ENCODE peak calls at places on chromosomes 7 and 10, in ten cellular contexts. V, H, W, O, G, T, F, Z, P and A are unnamed samples.
A peak's percentile ranks its signal among the peaks of the same experiment; 100 is the strongest.

GRCh38 chr10:110864662-110865140 is 7.0 kb upstream of the PDCD4 start:
- DNase-seq in V (no peak), H (peak; percentile 64), W (no peak), O (no peak), G (no peak), T (no peak), F (no peak), Z (no peak), P (no peak), A (no peak)

GRCh38 chr7:96996111-96996936 is 9.0 kb upstream of the DLX6 start:
- DNase-seq in V (no peak), H (no peak), W (peak; percentile 78), O (no peak), G (no peak), T (no peak), F (no peak), Z (no peak), P (no peak), A (no peak)

GRCh38 chr7:137753067-137753466 is 93.7 kb downstream of the DGKI start:
- DNase-seq in V (no peak), H (no peak), W (no peak), O (no peak), G (no peak), T (no peak), F (no peak), Z (no peak), P (no peak), A (no peak)

GRCh38 chr7:143882611-143883078 is 19.3 kb downstream of the TCAF1 start:
- DNase-seq in V (peak; percentile 85), H (no peak), W (peak; percentile 49), O (no peak), G (no peak), T (peak; percentile 64), F (peak; percentile 40), Z (no peak), P (peak; percentile 88), A (peak; percentile 6)

GRCh38 chr10:130430852-130431704 is 294.9 kb downstream of the GLRX3 start:
- DNase-seq in V (no peak), H (no peak), W (no peak), O (no peak), G (no peak), T (no peak), F (no peak), Z (no peak), P (no peak), A (no peak)

GRCh38 chr7:118689403-118689802 is 464.9 kb downstream of the ANKRD7 start:
- DNase-seq in V (no peak), H (no peak), W (no peak), O (no peak), G (no peak), T (no peak), F (no peak), Z (no peak), P (no peak), A (no peak)

GRCh38 chr10:114073787-114074186 is 30.1 kb downstream of the ADRB1 start:
- DNase-seq in V (no peak), H (peak; percentile 30), W (no peak), O (no peak), G (no peak), T (no peak), F (no peak), Z (no peak), P (no peak), A (no peak)

GRCh38 chr10:91210435-91210834 is 10.0 kb upstream of the PCGF5 start:
- DNase-seq in V (no peak), H (peak; percentile 82), W (no peak), O (no peak), G (no peak), T (peak; percentile 80), F (peak; percentile 89), Z (no peak), P (peak; percentile 52), A (no peak)

GRCh38 chr7:28103984-28104628 is 76.5 kb downstream of the JAZF1 start:
- DNase-seq in V (no peak), H (no peak), W (no peak), O (no peak), G (no peak), T (no peak), F (no peak), Z (no peak), P (no peak), A (peak; percentile 19)

GRCh38 chr7:28104811-28105210 is 75.8 kb downstream of the JAZF1 start:
- DNase-seq in V (no peak), H (no peak), W (no peak), O (no peak), G (no peak), T (no peak), F (no peak), Z (no peak), P (no peak), A (no peak)

GRCh38 chr7:28102778-28103177 is 77.8 kb downstream of the JAZF1 start:
- DNase-seq in V (peak; percentile 57), H (no peak), W (no peak), O (no peak), G (peak; percentile 24), T (no peak), F (no peak), Z (peak; percentile 28), P (peak; percentile 33), A (no peak)

GRCh38 chr7:28106316-28106957 is 74.2 kb downstream of the JAZF1 start:
- DNase-seq in V (peak; percentile 69), H (no peak), W (no peak), O (peak; percentile 87), G (no peak), T (no peak), F (no peak), Z (no peak), P (peak; percentile 36), A (no peak)

DNA sequence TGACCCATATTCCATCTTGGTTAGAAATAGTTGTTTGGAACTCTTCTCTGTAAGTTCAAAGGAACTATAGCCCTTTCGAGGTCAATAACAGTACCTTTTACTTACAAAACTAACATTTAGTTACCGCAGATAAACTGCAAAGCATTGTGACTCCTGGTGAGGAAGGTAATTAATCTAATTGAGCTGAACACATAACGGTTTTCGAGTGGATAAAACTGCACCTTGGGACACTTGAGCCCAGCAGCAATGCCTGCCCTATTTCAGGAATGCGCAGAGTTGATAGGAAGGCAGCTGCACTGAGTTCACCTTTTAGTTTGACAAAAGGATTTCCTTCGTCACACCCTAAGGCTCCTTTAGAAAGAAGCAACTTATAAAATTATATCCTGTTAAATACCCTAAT is 75.4 kb downstream of the JAZF1 start:
- DNase-seq in V (no peak), H (no peak), W (no peak), O (no peak), G (no peak), T (no peak), F (no peak), Z (no peak), P (no peak), A (no peak)
- H3K27ac ChIP-seq in V (peak overlapping the region; percentile 82), H (no peak overlapping the region), W (no peak overlapping the region), O (no peak overlapping the region), G (no peak overlapping the region), T (no peak overlapping the region), F (peak overlapping the region; percentile 51), Z (no peak overlapping the region), P (peak overlapping the region; percentile 91), A (no peak overlapping the region)

DNA sequence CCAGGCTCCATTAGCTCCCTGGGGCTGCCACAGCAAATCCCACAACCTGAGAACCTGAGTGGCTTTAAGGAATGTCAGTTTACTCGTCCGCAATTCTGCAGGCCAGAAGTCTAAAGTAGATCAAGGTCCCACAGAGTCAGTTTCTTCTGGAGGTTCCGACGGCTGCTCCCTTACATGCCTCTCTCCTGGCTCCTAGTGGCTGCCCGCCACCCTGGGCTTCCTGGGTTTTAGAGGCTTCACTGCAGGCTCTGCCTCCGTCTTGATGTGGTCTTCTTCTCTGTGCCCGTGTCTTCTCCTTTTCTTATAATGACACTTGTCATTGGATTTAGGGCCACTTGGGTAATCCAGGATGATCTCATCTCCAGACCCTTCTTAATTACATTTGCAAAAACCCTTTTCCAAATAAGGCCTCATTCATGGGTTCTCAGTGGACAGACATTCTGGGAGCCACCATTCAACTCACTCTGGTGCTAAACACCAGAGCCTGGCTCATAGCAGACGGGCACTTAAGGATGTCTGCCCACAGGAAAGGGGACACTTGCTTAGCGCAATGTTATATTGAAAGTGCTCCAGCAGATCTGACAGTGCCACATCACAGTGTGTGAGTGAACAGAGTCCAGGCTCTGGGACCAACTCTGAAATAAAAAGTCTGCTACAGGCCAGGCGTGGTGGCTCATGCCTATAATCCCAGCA is 77.6 kb downstream of the VWC2 start:
- DNase-seq in V (no peak), H (no peak), W (peak; percentile 41), O (no peak), G (no peak), T (no peak), F (no peak), Z (no peak), P (no peak), A (no peak)
- TF ChIP-seq CTCF in V (no peak), H (no peak), W (peak; percentile 41), O (no peak), G (no peak), T (no peak), F (no peak), Z (no peak), P (no peak), A (no peak)

GRCh38 chr10:69864321-69864720 is 62.6 kb downstream of the COL13A1 start:
- DNase-seq in V (no peak), H (no peak), W (no peak), O (peak; percentile 47), G (peak; percentile 66), T (no peak), F (no peak), Z (no peak), P (no peak), A (peak; percentile 92)

GRCh38 chr10:69865450-69865849 is 63.7 kb downstream of the COL13A1 start:
- DNase-seq in V (peak; percentile 21), H (no peak), W (no peak), O (no peak), G (no peak), T (no peak), F (no peak), Z (no peak), P (no peak), A (peak; percentile 44)

GRCh38 chr10:69862882-69863530 is 61.3 kb downstream of the COL13A1 start:
- DNase-seq in V (no peak), H (no peak), W (no peak), O (no peak), G (no peak), T (no peak), F (no peak), Z (no peak), P (no peak), A (no peak)

GRCh38 chr10:69861251-69862240 is 59.8 kb downstream of the COL13A1 start:
- DNase-seq in V (no peak), H (no peak), W (peak; percentile 64), O (no peak), G (peak; percentile 94), T (no peak), F (no peak), Z (peak; percentile 40), P (no peak), A (peak; percentile 92)

GRCh38 chr10:69863580-69863979 is 61.9 kb downstream of the COL13A1 start:
- DNase-seq in V (peak; percentile 23), H (no peak), W (no peak), O (no peak), G (no peak), T (no peak), F (no peak), Z (no peak), P (no peak), A (peak; percentile 57)
- H3K27ac ChIP-seq in V (no peak overlapping the region), H (no peak overlapping the region), W (no peak overlapping the region), O (peak overlapping the region; percentile 59), G (no peak overlapping the region), T (no peak overlapping the region), F (no peak overlapping the region), Z (peak overlapping the region; percentile 40), P (no peak overlapping the region), A (peak overlapping the region; percentile 78)

DNA sequence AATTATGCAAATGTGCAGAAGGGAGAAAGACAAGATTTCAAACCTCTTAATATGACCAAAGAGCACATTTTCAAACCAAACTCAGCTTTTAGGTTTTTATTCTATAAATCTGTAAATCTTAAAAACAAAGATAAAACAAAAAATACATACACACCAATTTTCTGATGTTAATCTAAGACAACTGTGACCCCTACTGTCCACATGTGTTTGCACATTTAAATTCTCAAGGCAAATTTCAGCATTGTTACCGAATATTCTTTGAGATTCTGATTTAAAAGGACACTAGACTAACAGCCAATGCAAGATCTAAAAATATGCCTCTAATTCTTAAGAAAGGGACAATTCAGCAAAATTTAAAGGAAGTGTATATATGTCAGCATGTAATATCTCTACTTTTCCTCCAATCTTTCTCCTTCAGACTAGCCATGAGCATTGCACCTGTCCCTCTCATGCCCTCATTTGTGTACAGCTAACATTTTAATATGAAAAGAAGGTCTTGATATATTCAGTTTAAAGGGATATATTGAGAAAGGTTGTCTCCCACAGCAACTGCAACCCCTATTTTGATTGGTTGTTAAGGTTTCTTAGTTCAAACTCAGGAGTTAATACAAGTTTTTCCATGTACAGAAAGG is 417.9 kb downstream of the IPMK start:
- DNase-seq in V (no peak), H (no peak), W (peak; percentile 20), O (no peak), G (no peak), T (no peak), F (no peak), Z (no peak), P (no peak), A (peak; percentile 13)
- TF ChIP-seq CTCF in V (no peak), H (no peak), W (peak; percentile 56), O (no peak), G (no peak), T (no peak), F (peak; percentile 19), Z (peak; percentile 76), P (peak; percentile 36), A (peak; percentile 53)